ENCODE peak calls at places on chromosomes 4 and X, in six cellular contexts. One of them, this sample, is unnamed.

GRCh38 chr4:39970559-39971270 is 7.0 kb downstream of the PDS5A start:
- DNase-seq in heart left ventricle: no peak
- DNase-seq in CD8-positive, alpha-beta T cell: no peak
- DNase-seq in AG09309: no peak
- DNase-seq in psoas muscle: no peak
- DNase-seq in uterus: no peak
- DNase-seq in this sample: no peak

GRCh38 chrX:40734956-40735317 is 405 bp downstream of the MED14 start:
- DNase-seq in CD8-positive, alpha-beta T cell: peak
- DNase-seq in heart left ventricle: no peak
- DNase-seq in AG09309: no peak
- DNase-seq in uterus: peak
- DNase-seq in psoas muscle: no peak
- DNase-seq in this sample: no peak

GRCh38 chrX:102745513-102746133 is 25.1 kb downstream of the GPRASP3 start:
- DNase-seq in uterus: peak
- DNase-seq in AG09309: no peak
- DNase-seq in CD8-positive, alpha-beta T cell: no peak
- DNase-seq in heart left ventricle: no peak
- DNase-seq in psoas muscle: no peak
- DNase-seq in this sample: no peak

GRCh38 chr4:15238720-15239119 is 189.1 kb upstream of the C1QTNF7 start:
- DNase-seq in uterus: no peak
- DNase-seq in AG09309: no peak
- DNase-seq in psoas muscle: no peak
- DNase-seq in heart left ventricle: peak
- DNase-seq in CD8-positive, alpha-beta T cell: no peak
- DNase-seq in this sample: no peak

GRCh38 chr4:44670466-44671199 is 7.6 kb upstream of the GUF1 start:
- DNase-seq in AG09309: no peak
- DNase-seq in heart left ventricle: peak
- DNase-seq in CD8-positive, alpha-beta T cell: no peak
- DNase-seq in psoas muscle: peak
- DNase-seq in uterus: no peak
- DNase-seq in this sample: no peak

GRCh38 chrX:34491126-34491525 is 166.0 kb downstream of the TMEM47 start:
- DNase-seq in CD8-positive, alpha-beta T cell: no peak
- DNase-seq in uterus: no peak
- DNase-seq in heart left ventricle: no peak
- DNase-seq in psoas muscle: no peak
- DNase-seq in AG09309: no peak
- DNase-seq in this sample: no peak

GRCh38 chr4:10077492-10078335 is 38.9 kb downstream of the WDR1 start:
- DNase-seq in uterus: peak
- DNase-seq in heart left ventricle: no peak
- DNase-seq in psoas muscle: no peak
- DNase-seq in AG09309: no peak
- DNase-seq in CD8-positive, alpha-beta T cell: no peak
- DNase-seq in this sample: peak

GRCh38 chr4:19631814-19632213 is 619.9 kb upstream of the SLIT2 start:
- DNase-seq in heart left ventricle: no peak
- DNase-seq in psoas muscle: no peak
- DNase-seq in uterus: no peak
- DNase-seq in AG09309: no peak
- DNase-seq in CD8-positive, alpha-beta T cell: no peak
- DNase-seq in this sample: no peak

GRCh38 chrX:56764153-56764974 is 35.3 kb downstream of the NBDY start:
- DNase-seq in uterus: peak
- DNase-seq in CD8-positive, alpha-beta T cell: peak
- DNase-seq in AG09309: peak
- DNase-seq in heart left ventricle: peak
- DNase-seq in psoas muscle: peak
- DNase-seq in this sample: peak

DNA sequence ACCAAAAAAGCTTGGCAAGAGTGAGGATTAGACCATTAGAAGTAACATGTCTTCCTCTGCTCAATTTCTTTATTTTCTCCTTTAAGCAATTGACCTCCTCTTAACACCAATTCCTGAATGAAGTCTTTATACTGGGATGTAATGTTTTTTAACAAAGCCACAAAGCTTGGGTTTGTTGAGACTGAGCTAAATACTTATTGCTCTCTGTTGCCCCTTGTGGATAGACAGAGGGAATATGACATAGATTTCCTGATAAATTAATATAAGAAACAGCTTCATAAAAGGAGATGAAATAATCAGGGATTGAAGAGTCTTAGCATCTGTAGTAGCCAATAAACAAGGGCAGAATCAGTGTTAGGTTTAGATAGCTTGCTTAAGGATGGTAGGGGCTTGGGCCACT is 57.6 kb downstream of the CCDC160 start:
- DNase-seq in CD8-positive, alpha-beta T cell: no peak
- DNase-seq in AG09309: no peak
- DNase-seq in heart left ventricle: no peak
- DNase-seq in psoas muscle: no peak
- DNase-seq in uterus: no peak
- DNase-seq in this sample: no peak
- TF ChIP-seq CTCF in CD8-positive, alpha-beta T cell: no peak
- TF ChIP-seq CTCF in AG09309: peak
- TF ChIP-seq CTCF in heart left ventricle: no peak
- TF ChIP-seq CTCF in psoas muscle: no peak
- TF ChIP-seq CTCF in uterus: no peak
- TF ChIP-seq CTCF in this sample: no peak

GRCh38 chr4:154029171-154029570 is 240.3 kb upstream of the SFRP2 start:
- DNase-seq in AG09309: no peak
- DNase-seq in heart left ventricle: no peak
- DNase-seq in psoas muscle: no peak
- DNase-seq in uterus: no peak
- DNase-seq in CD8-positive, alpha-beta T cell: no peak
- DNase-seq in this sample: no peak

GRCh38 chr4:154018659-154019058 is 229.8 kb upstream of the SFRP2 start:
- DNase-seq in psoas muscle: no peak
- DNase-seq in CD8-positive, alpha-beta T cell: no peak
- DNase-seq in uterus: no peak
- DNase-seq in AG09309: no peak
- DNase-seq in heart left ventricle: no peak
- DNase-seq in this sample: no peak

GRCh38 chr4:154024097-154024496 is 235.2 kb upstream of the SFRP2 start:
- DNase-seq in heart left ventricle: no peak
- DNase-seq in uterus: no peak
- DNase-seq in psoas muscle: no peak
- DNase-seq in CD8-positive, alpha-beta T cell: no peak
- DNase-seq in AG09309: no peak
- DNase-seq in this sample: no peak
- TF ChIP-seq CTCF in heart left ventricle: no peak
- TF ChIP-seq CTCF in uterus: no peak
- TF ChIP-seq CTCF in psoas muscle: no peak
- TF ChIP-seq CTCF in CD8-positive, alpha-beta T cell: no peak
- TF ChIP-seq CTCF in AG09309: peak
- TF ChIP-seq CTCF in this sample: no peak

GRCh38 chrX:121323337-121323736 is 275.9 kb downstream of the GLUD2 start:
- DNase-seq in AG09309: no peak
- DNase-seq in heart left ventricle: no peak
- DNase-seq in CD8-positive, alpha-beta T cell: no peak
- DNase-seq in uterus: no peak
- DNase-seq in psoas muscle: no peak
- DNase-seq in this sample: no peak

GRCh38 chrX:121322159-121322558 is 274.7 kb downstream of the GLUD2 start:
- DNase-seq in AG09309: no peak
- DNase-seq in psoas muscle: no peak
- DNase-seq in heart left ventricle: no peak
- DNase-seq in uterus: no peak
- DNase-seq in CD8-positive, alpha-beta T cell: no peak
- DNase-seq in this sample: no peak
- TF ChIP-seq CTCF in AG09309: no peak
- TF ChIP-seq CTCF in psoas muscle: no peak
- TF ChIP-seq CTCF in heart left ventricle: no peak
- TF ChIP-seq CTCF in uterus: no peak
- TF ChIP-seq CTCF in CD8-positive, alpha-beta T cell: no peak
- TF ChIP-seq CTCF in this sample: no peak

DNA sequence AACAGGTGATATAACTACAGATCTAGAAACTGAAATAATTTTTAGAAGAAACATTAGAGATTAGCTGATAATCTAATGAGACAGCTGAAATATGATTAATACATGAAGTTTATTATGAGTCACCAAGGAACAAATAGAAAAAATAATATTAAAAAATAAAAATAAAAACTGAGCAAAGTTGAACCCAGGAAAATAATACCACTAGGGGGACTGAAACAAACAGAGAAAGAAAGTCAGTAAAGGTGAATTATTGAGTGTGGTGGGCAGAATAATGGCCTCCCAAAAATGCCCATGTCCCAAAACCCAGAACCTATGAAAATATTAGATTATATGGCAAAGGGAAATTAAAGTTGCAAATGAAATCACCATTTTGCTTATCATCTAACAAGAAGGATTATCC is 820.7 kb upstream of the INTU start:
- DNase-seq in heart left ventricle: no peak
- DNase-seq in CD8-positive, alpha-beta T cell: no peak
- DNase-seq in AG09309: no peak
- DNase-seq in uterus: no peak
- DNase-seq in psoas muscle: no peak
- DNase-seq in this sample: no peak
- TF ChIP-seq CTCF in heart left ventricle: no peak
- TF ChIP-seq CTCF in CD8-positive, alpha-beta T cell: no peak
- TF ChIP-seq CTCF in AG09309: no peak
- TF ChIP-seq CTCF in uterus: no peak
- TF ChIP-seq CTCF in psoas muscle: no peak
- TF ChIP-seq CTCF in this sample: no peak

DNA sequence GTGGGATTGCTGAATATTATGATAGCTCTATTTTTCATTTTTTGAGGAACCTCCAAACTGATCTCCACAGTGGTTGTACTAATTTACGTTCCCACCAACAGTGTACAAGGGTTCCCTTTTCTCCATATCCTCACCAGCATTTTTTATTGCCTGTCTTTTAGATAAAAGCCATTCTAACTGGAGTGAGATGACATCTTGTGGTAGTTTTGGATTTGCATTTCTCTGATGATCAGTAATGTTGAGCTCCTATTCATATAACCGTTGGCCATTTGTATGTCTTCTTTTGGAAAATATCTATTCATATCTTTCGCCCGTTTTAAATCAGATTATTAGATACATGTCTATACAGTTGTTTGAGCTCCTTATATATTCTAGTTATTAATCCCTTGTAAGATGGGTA is 101.8 kb downstream of the RASGEF1B start:
- DNase-seq in heart left ventricle: no peak
- DNase-seq in uterus: no peak
- DNase-seq in CD8-positive, alpha-beta T cell: no peak
- DNase-seq in AG09309: no peak
- DNase-seq in psoas muscle: no peak
- DNase-seq in this sample: no peak
- TF ChIP-seq CTCF in heart left ventricle: no peak
- TF ChIP-seq CTCF in uterus: no peak
- TF ChIP-seq CTCF in CD8-positive, alpha-beta T cell: no peak
- TF ChIP-seq CTCF in AG09309: peak
- TF ChIP-seq CTCF in psoas muscle: no peak
- TF ChIP-seq CTCF in this sample: no peak

GRCh38 chrX:128816919-128817318 is 706.4 kb downstream of the SMARCA1 start:
- DNase-seq in CD8-positive, alpha-beta T cell: no peak
- DNase-seq in psoas muscle: no peak
- DNase-seq in AG09309: no peak
- DNase-seq in uterus: no peak
- DNase-seq in heart left ventricle: no peak
- DNase-seq in this sample: no peak
- TF ChIP-seq CTCF in CD8-positive, alpha-beta T cell: no peak
- TF ChIP-seq CTCF in psoas muscle: no peak
- TF ChIP-seq CTCF in AG09309: no peak
- TF ChIP-seq CTCF in uterus: no peak
- TF ChIP-seq CTCF in heart left ventricle: no peak
- TF ChIP-seq CTCF in this sample: peak